ENCODE peak calls at places on chromosomes 5 and 9, in six cellular contexts. C is fibroblast of pulmonary artery, B is tibial nerve, N is Peyer's patch, V is PC-3, H is cardiac fibroblast. M is an unnamed sample.

GRCh38 chr9:26551971-26552370 is 340.6 kb downstream of the CAAP1 start:
- DNase-seq in C (no peak), N (no peak), V (no peak), B (no peak), H (no peak), M (no peak)

GRCh38 chr5:59826996-59827395 is 66.5 kb downstream of the PDE4D start:
- DNase-seq in C (no peak), B (no peak), H (no peak), N (no peak), V (no peak), M (no peak)

GRCh38 chr9:37936376-37936775 is 32.4 kb upstream of the SLC25A51 start:
- DNase-seq in V (no peak), N (no peak), H (no peak), B (no peak), C (no peak), M (no peak)

GRCh38 chr5:115402822-115403577 is 106.5 kb upstream of the CCDC112 start:
- DNase-seq in C (peak; percentile 75), H (peak; percentile 70), N (no peak), V (peak; percentile 19), B (no peak), M (no peak)

GRCh38 chr5:135629164-135629563 is 50.4 kb upstream of the CXCL14 start:
- DNase-seq in N (no peak), V (no peak), C (no peak), H (no peak), B (no peak), M (no peak)

GRCh38 chr5:8720476-8720875 is 825.4 kb downstream of the SEMA5A start:
- DNase-seq in H (peak; percentile 33), B (no peak), N (no peak), C (peak; percentile 54), V (peak; percentile 45), M (peak; percentile 17)

GRCh38 chr5:112755703-112756102 is 18.0 kb downstream of the APC start:
- DNase-seq in B (no peak), C (no peak), V (no peak), N (no peak), H (no peak), M (no peak)

GRCh38 chr9:133934512-133935221 is 57.5 kb downstream of the VAV2 start:
- DNase-seq in B (no peak), C (peak; percentile 42), N (no peak), H (peak; percentile 73), V (no peak), M (no peak)

GRCh38 chr5:89338935-89339334 is 456.0 kb upstream of the MEF2C start:
- DNase-seq in B (no peak), N (no peak), V (peak; percentile 30), H (peak; percentile 70), C (peak; percentile 70), M (peak; percentile 32)

GRCh38 chr5:7904170-7904569 is 35.2 kb downstream of the MTRR start:
- DNase-seq in H (peak; percentile 57), C (peak; percentile 66), B (no peak), N (no peak), V (peak; percentile 94), M (peak; percentile 37)

GRCh38 chr5:132718544-132719312 is 18.6 kb downstream of the KIF3A start:
- DNase-seq in C (no peak), V (no peak), B (no peak), N (no peak), H (no peak), M (no peak)

GRCh38 chr5:38697013-38697412 is 140.6 kb upstream of the LIFR start:
- DNase-seq in N (no peak), B (no peak), C (peak; percentile 77), H (peak; percentile 68), V (no peak), M (no peak)

GRCh38 chr5:94613583-94613982 is 4.8 kb downstream of the KIAA0825 start:
- DNase-seq in V (peak; percentile 16), N (no peak), B (no peak), H (peak; percentile 33), C (peak; percentile 30), M (no peak)

GRCh38 chr9:130927995-130928900 is 10.8 kb downstream of the FIBCD1 start:
- DNase-seq in V (peak; percentile 92), H (peak; percentile 67), N (no peak), C (peak; percentile 74), B (no peak), M (no peak)

GRCh38 chr5:130198927-130199326 is 294.7 kb downstream of the CHSY3 start:
- DNase-seq in B (no peak), C (peak; percentile 63), N (no peak), V (peak; percentile 56), H (peak; percentile 56), M (peak; percentile 7)

GRCh38 chr5:174397206-174397605 is 327.2 kb upstream of the MSX2 start:
- DNase-seq in H (no peak), V (no peak), N (no peak), C (no peak), B (no peak), M (no peak)

GRCh38 chr9:100322954-100323536 is 29.7 kb downstream of the TEX10 start:
- DNase-seq in N (peak; percentile 60), H (peak; percentile 63), C (peak; percentile 65), V (peak; percentile 44), B (no peak), M (peak; percentile 4)

GRCh38 chr5:55101556-55102276 is 730 bp upstream of the GZMA start:
- DNase-seq in V (no peak), N (peak; percentile 49), H (no peak), C (no peak), B (no peak), M (no peak)

GRCh38 chr5:55104036-55104767 is 1.8 kb downstream of the GZMA start:
- DNase-seq in H (no peak), C (no peak), V (no peak), N (no peak), B (no peak), M (no peak)

GRCh38 chr5:55108651-55109050 is 6.2 kb downstream of the GZMA start:
- DNase-seq in H (no peak), N (no peak), C (no peak), V (no peak), B (no peak), M (no peak)

GRCh38 chr5:55102345-55102744 is at the start of gene GZMA:
- DNase-seq in N (no peak), B (no peak), C (no peak), H (no peak), V (no peak), M (no peak)

DNA sequence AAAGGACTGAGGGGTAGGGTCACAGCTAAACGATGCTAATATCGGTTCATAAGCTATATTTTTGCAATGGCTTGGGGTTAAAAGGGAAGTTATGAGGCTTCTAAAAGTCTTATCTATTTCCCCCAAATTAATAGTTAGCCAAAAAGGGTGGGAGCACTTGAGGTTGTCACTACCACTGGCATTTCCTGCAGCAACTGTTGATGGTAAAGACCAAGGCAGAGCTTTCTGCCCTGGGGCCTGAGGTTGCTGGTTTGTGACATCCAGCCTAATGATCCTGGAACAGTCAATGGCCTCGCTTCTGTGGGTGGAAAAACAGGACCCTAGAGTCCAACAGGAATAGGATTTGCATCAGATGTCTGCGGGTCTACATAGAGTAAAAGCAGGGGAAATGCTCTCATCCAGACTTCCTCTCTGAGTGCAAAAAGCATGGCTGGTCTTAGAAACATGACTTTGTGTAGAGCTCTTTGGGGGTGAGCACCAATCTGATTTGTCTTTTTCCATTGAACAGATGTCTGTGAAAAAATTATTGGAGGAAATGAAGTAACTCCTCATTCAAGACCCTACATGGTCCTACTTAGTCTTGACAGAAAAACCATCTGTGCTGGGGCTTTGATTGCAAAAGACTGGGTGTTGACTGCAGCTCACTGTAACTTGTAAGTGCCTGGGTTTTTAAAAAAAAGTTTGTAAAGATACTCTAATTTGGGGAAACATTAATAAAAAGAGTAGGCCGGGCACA is 2.7 kb downstream of the GZMA start:
- DNase-seq in B (no peak), N (no peak), C (no peak), V (no peak), H (no peak), M (no peak)
- H3K4me3 ChIP-seq in B (no peak overlapping the region), N (no peak overlapping the region), C (no peak overlapping the region), V (no peak overlapping the region), H (no peak overlapping the region), M (no peak overlapping the region)

GRCh38 chr9:93059960-93060591 is 1.6 kb downstream of the SUSD3 start:
- DNase-seq in C (no peak), N (no peak), H (no peak), V (no peak), B (no peak), M (no peak)

GRCh38 chr9:93057703-93058356 is 671 bp upstream of the SUSD3 start:
- DNase-seq in V (no peak), H (no peak), N (peak; percentile 47), B (no peak), C (no peak), M (no peak)

GRCh38 chr9:93060746-93061259 is 2.3 kb downstream of the SUSD3 start:
- DNase-seq in H (peak; percentile 56), V (peak; percentile 81), N (no peak), C (peak; percentile 50), B (no peak), M (no peak)

GRCh38 chr9:93058357-93059096 is at the start of gene SUSD3:
- DNase-seq in N (peak; percentile 92), H (peak; percentile 71), B (no peak), V (peak; percentile 73), C (peak; percentile 33), M (no peak)

DNA sequence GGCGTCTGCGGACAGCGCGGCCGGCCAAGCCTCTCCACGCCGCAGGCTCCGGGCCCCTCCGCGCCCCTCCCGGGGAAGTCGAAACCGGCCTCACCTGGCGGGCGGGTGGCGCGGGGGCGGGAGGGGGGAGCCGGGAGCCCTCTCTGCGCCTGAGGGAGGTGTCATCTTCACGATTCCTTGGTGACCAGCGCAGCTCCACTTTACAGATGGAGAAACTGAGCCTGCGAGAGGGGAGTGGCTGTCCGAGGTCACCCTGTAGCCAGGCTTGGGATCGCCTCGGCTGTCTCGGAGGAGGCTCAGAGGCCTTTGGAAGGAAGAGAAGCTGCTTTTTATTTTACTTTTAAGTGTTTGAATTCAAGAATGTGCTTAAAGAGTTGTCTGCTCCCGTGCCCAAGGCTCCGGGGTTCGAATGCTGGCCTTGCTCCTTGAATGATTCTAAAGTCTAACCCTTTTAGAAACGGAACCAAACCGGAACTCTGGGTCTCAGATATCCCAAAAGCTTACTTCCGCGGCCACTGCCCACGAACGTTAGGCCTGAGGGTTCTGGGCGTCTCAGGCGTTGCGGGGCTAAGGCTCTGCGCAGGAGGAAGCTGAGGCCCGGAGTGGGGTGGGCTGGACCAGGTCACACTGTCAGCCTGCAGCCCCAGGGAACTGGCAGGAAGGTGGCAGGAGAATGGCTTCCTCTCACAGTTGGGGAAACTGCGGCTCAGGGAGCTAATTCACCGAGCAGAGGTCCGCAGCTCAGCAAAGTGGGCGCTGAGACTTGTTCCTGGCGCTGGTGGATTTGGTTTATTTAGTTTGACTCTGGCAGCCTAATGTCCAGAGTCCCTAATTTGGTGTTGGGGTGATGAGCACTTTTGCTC is 827 bp downstream of the SUSD3 start:
- DNase-seq in N (peak; percentile 71), B (no peak), C (no peak), H (no peak), V (no peak), M (no peak)
- H3K4me3 ChIP-seq in N (peak overlapping the region; percentile 62), B (peak overlapping the region; percentile 62), C (peak overlapping the region; percentile 35), H (peak overlapping the region; percentile 30), V (peak overlapping the region; percentile 71), M (peak overlapping the region; percentile 30)

GRCh38 chr5:90640484-90641059 is 82.0 kb downstream of the ADGRV1 start:
- DNase-seq in B (no peak), C (no peak), N (no peak), V (no peak), H (no peak), M (peak; percentile 13)
- H3K4me3 ChIP-seq in B (no peak overlapping the region), C (no peak overlapping the region), N (no peak overlapping the region), V (no peak overlapping the region), H (no peak overlapping the region), M (no peak overlapping the region)

DNA sequence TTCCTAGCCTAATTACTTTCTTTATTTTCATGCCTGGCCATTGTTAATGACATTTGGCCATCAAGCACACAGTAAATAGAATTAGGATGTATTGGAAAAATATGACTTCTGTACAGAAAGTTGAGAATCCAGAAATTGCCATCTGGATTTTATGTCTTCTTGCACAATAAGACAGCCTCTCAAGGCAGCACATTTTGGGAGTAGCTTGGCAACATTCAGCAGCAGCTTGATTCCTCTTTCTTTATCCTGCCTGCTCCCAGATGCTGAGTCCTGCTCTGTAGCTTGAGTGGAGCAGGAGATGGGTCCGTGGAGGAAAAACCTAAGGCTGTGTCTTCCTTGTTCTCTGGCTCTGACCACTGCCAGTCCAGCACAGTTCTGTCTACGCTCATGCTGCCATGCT is 29.3 kb upstream of the ARHGAP26 start:
- DNase-seq in N (no peak), B (no peak), C (peak; percentile 38), H (peak; percentile 57), V (no peak), M (no peak)
- H3K4me3 ChIP-seq in N (no peak overlapping the region), B (no peak overlapping the region), C (no peak overlapping the region), H (no peak overlapping the region), V (no peak overlapping the region), M (no peak overlapping the region)

M was measured in skeletal muscle cell.